ENCODE peak calls at places on chromosomes 3 and 15, in five cellular contexts. One of them, this sample, is unnamed.

GRCh38 chr3:4824948-4825325 is 154.3 kb upstream of the BHLHE40 start:
- DNase-seq in caudate nucleus: no peak
- DNase-seq in right cardiac atrium: no peak
- DNase-seq in activated naive CD8-positive, alpha-beta T cell treated with anti-CD3 and anti-CD28 coated beads, Interleukin-2, amount 50 U/mL, for 24 hours: no peak
- DNase-seq in cardiac fibroblast: peak
- DNase-seq in this sample: no peak

GRCh38 chr3:185150561-185150960 is 2.3 kb downstream of the C3orf70 start:
- DNase-seq in caudate nucleus: no peak
- DNase-seq in right cardiac atrium: no peak
- DNase-seq in activated naive CD8-positive, alpha-beta T cell treated with anti-CD3 and anti-CD28 coated beads, Interleukin-2, amount 50 U/mL, for 24 hours: no peak
- DNase-seq in cardiac fibroblast: no peak
- DNase-seq in this sample: no peak

GRCh38 chr15:74621936-74622335 is 6.3 kb downstream of the CLK3 start:
- DNase-seq in caudate nucleus: peak
- DNase-seq in right cardiac atrium: peak
- DNase-seq in activated naive CD8-positive, alpha-beta T cell treated with anti-CD3 and anti-CD28 coated beads, Interleukin-2, amount 50 U/mL, for 24 hours: no peak
- DNase-seq in cardiac fibroblast: no peak
- DNase-seq in this sample: no peak

GRCh38 chr3:152550284-152550683 is 281.6 kb downstream of the MBNL1 start:
- DNase-seq in caudate nucleus: no peak
- DNase-seq in right cardiac atrium: no peak
- DNase-seq in activated naive CD8-positive, alpha-beta T cell treated with anti-CD3 and anti-CD28 coated beads, Interleukin-2, amount 50 U/mL, for 24 hours: no peak
- DNase-seq in cardiac fibroblast: no peak
- DNase-seq in this sample: no peak

GRCh38 chr3:183844606-183845005 is 19.2 kb upstream of the MAP6D1 start:
- DNase-seq in caudate nucleus: no peak
- DNase-seq in right cardiac atrium: no peak
- DNase-seq in activated naive CD8-positive, alpha-beta T cell treated with anti-CD3 and anti-CD28 coated beads, Interleukin-2, amount 50 U/mL, for 24 hours: no peak
- DNase-seq in cardiac fibroblast: peak
- DNase-seq in this sample: no peak

GRCh38 chr3:11555823-11556222 is 87.9 kb downstream of the VGLL4 start:
- DNase-seq in caudate nucleus: no peak
- DNase-seq in right cardiac atrium: no peak
- DNase-seq in activated naive CD8-positive, alpha-beta T cell treated with anti-CD3 and anti-CD28 coated beads, Interleukin-2, amount 50 U/mL, for 24 hours: no peak
- DNase-seq in cardiac fibroblast: no peak
- DNase-seq in this sample: no peak

GRCh38 chr3:109773006-109773405 is 435.7 kb upstream of the DPPA4 start:
- DNase-seq in caudate nucleus: no peak
- DNase-seq in right cardiac atrium: no peak
- DNase-seq in activated naive CD8-positive, alpha-beta T cell treated with anti-CD3 and anti-CD28 coated beads, Interleukin-2, amount 50 U/mL, for 24 hours: no peak
- DNase-seq in cardiac fibroblast: no peak
- DNase-seq in this sample: no peak

GRCh38 chr3:78977073-78977472 is 790.7 kb downstream of the ROBO1 start:
- DNase-seq in caudate nucleus: no peak
- DNase-seq in right cardiac atrium: no peak
- DNase-seq in activated naive CD8-positive, alpha-beta T cell treated with anti-CD3 and anti-CD28 coated beads, Interleukin-2, amount 50 U/mL, for 24 hours: no peak
- DNase-seq in cardiac fibroblast: no peak
- DNase-seq in this sample: no peak

GRCh38 chr15:77821188-77821958 is 188.7 kb upstream of the LINGO1 start:
- DNase-seq in caudate nucleus: peak
- DNase-seq in right cardiac atrium: peak
- DNase-seq in activated naive CD8-positive, alpha-beta T cell treated with anti-CD3 and anti-CD28 coated beads, Interleukin-2, amount 50 U/mL, for 24 hours: peak
- DNase-seq in cardiac fibroblast: peak
- DNase-seq in this sample: peak

GRCh38 chr3:152193673-152194267 is 75.0 kb upstream of the MBNL1 start:
- DNase-seq in caudate nucleus: no peak
- DNase-seq in right cardiac atrium: no peak
- DNase-seq in activated naive CD8-positive, alpha-beta T cell treated with anti-CD3 and anti-CD28 coated beads, Interleukin-2, amount 50 U/mL, for 24 hours: peak
- DNase-seq in cardiac fibroblast: no peak
- DNase-seq in this sample: no peak

GRCh38 chr3:98032881-98033280 is 2.2 kb downstream of the GABRR3 start:
- DNase-seq in caudate nucleus: no peak
- DNase-seq in right cardiac atrium: no peak
- DNase-seq in activated naive CD8-positive, alpha-beta T cell treated with anti-CD3 and anti-CD28 coated beads, Interleukin-2, amount 50 U/mL, for 24 hours: no peak
- DNase-seq in cardiac fibroblast: no peak
- DNase-seq in this sample: no peak

GRCh38 chr3:111471851-111472250 is 70.1 kb upstream of the CD96 start:
- DNase-seq in caudate nucleus: no peak
- DNase-seq in right cardiac atrium: no peak
- DNase-seq in activated naive CD8-positive, alpha-beta T cell treated with anti-CD3 and anti-CD28 coated beads, Interleukin-2, amount 50 U/mL, for 24 hours: no peak
- DNase-seq in cardiac fibroblast: peak
- DNase-seq in this sample: no peak

GRCh38 chr15:39672666-39673065 is 91.8 kb downstream of the THBS1 start:
- DNase-seq in caudate nucleus: no peak
- DNase-seq in right cardiac atrium: no peak
- DNase-seq in activated naive CD8-positive, alpha-beta T cell treated with anti-CD3 and anti-CD28 coated beads, Interleukin-2, amount 50 U/mL, for 24 hours: no peak
- DNase-seq in cardiac fibroblast: no peak
- DNase-seq in this sample: no peak

GRCh38 chr3:129558772-129559564 is 16.0 kb downstream of the H1-8 start:
- DNase-seq in caudate nucleus: no peak
- DNase-seq in right cardiac atrium: peak
- DNase-seq in activated naive CD8-positive, alpha-beta T cell treated with anti-CD3 and anti-CD28 coated beads, Interleukin-2, amount 50 U/mL, for 24 hours: no peak
- DNase-seq in cardiac fibroblast: peak
- DNase-seq in this sample: peak

GRCh38 chr15:33618300-33618699 is 307.5 kb downstream of the RYR3 start:
- DNase-seq in caudate nucleus: no peak
- DNase-seq in right cardiac atrium: no peak
- DNase-seq in activated naive CD8-positive, alpha-beta T cell treated with anti-CD3 and anti-CD28 coated beads, Interleukin-2, amount 50 U/mL, for 24 hours: no peak
- DNase-seq in cardiac fibroblast: no peak
- DNase-seq in this sample: no peak

GRCh38 chr3:146163584-146163983 is 2.6 kb upstream of the PLOD2 start:
- DNase-seq in caudate nucleus: no peak
- DNase-seq in right cardiac atrium: no peak
- DNase-seq in activated naive CD8-positive, alpha-beta T cell treated with anti-CD3 and anti-CD28 coated beads, Interleukin-2, amount 50 U/mL, for 24 hours: no peak
- DNase-seq in cardiac fibroblast: peak
- DNase-seq in this sample: no peak

GRCh38 chr3:22908974-22909507 is 294.1 kb upstream of the UBE2E2 start:
- DNase-seq in caudate nucleus: no peak
- DNase-seq in right cardiac atrium: no peak
- DNase-seq in activated naive CD8-positive, alpha-beta T cell treated with anti-CD3 and anti-CD28 coated beads, Interleukin-2, amount 50 U/mL, for 24 hours: no peak
- DNase-seq in cardiac fibroblast: no peak
- DNase-seq in this sample: no peak

GRCh38 chr3:27900316-27900715 is 178.2 kb upstream of the EOMES start:
- DNase-seq in caudate nucleus: no peak
- DNase-seq in right cardiac atrium: no peak
- DNase-seq in activated naive CD8-positive, alpha-beta T cell treated with anti-CD3 and anti-CD28 coated beads, Interleukin-2, amount 50 U/mL, for 24 hours: peak
- DNase-seq in cardiac fibroblast: no peak
- DNase-seq in this sample: no peak

GRCh38 chr3:4776399-4776979 is 202.7 kb upstream of the BHLHE40 start:
- DNase-seq in caudate nucleus: no peak
- DNase-seq in right cardiac atrium: no peak
- DNase-seq in activated naive CD8-positive, alpha-beta T cell treated with anti-CD3 and anti-CD28 coated beads, Interleukin-2, amount 50 U/mL, for 24 hours: no peak
- DNase-seq in cardiac fibroblast: no peak
- DNase-seq in this sample: no peak

GRCh38 chr15:95325763-95326688 is 1004.5 kb upstream of the NR2F2 start:
- DNase-seq in caudate nucleus: no peak
- DNase-seq in right cardiac atrium: no peak
- DNase-seq in activated naive CD8-positive, alpha-beta T cell treated with anti-CD3 and anti-CD28 coated beads, Interleukin-2, amount 50 U/mL, for 24 hours: no peak
- DNase-seq in cardiac fibroblast: peak
- DNase-seq in this sample: no peak

GRCh38 chr3:134374791-134375541 is 719 bp upstream of the AMOTL2 start:
- DNase-seq in caudate nucleus: no peak
- DNase-seq in right cardiac atrium: peak
- DNase-seq in activated naive CD8-positive, alpha-beta T cell treated with anti-CD3 and anti-CD28 coated beads, Interleukin-2, amount 50 U/mL, for 24 hours: no peak
- DNase-seq in cardiac fibroblast: no peak
- DNase-seq in this sample: peak

GRCh38 chr15:62875626-62876021 is 166.9 kb upstream of the TPM1 start:
- DNase-seq in caudate nucleus: no peak
- DNase-seq in right cardiac atrium: no peak
- DNase-seq in activated naive CD8-positive, alpha-beta T cell treated with anti-CD3 and anti-CD28 coated beads, Interleukin-2, amount 50 U/mL, for 24 hours: no peak
- DNase-seq in cardiac fibroblast: no peak
- DNase-seq in this sample: no peak

GRCh38 chr3:53166781-53167291 is 5.8 kb downstream of the PRKCD start:
- DNase-seq in caudate nucleus: no peak
- DNase-seq in right cardiac atrium: peak
- DNase-seq in activated naive CD8-positive, alpha-beta T cell treated with anti-CD3 and anti-CD28 coated beads, Interleukin-2, amount 50 U/mL, for 24 hours: no peak
- DNase-seq in cardiac fibroblast: peak
- DNase-seq in this sample: peak

GRCh38 chr3:178583963-178584575 is 47.8 kb downstream of the KCNMB2 start:
- DNase-seq in caudate nucleus: no peak
- DNase-seq in right cardiac atrium: no peak
- DNase-seq in activated naive CD8-positive, alpha-beta T cell treated with anti-CD3 and anti-CD28 coated beads, Interleukin-2, amount 50 U/mL, for 24 hours: no peak
- DNase-seq in cardiac fibroblast: no peak
- DNase-seq in this sample: no peak

GRCh38 chr3:134337511-134338200 is 36.6 kb downstream of the AMOTL2 start:
- DNase-seq in caudate nucleus: no peak
- DNase-seq in right cardiac atrium: no peak
- DNase-seq in activated naive CD8-positive, alpha-beta T cell treated with anti-CD3 and anti-CD28 coated beads, Interleukin-2, amount 50 U/mL, for 24 hours: no peak
- DNase-seq in cardiac fibroblast: no peak
- DNase-seq in this sample: no peak

GRCh38 chr3:32056559-32057290 is 49.7 kb upstream of the GPD1L start:
- DNase-seq in caudate nucleus: no peak
- DNase-seq in right cardiac atrium: no peak
- DNase-seq in activated naive CD8-positive, alpha-beta T cell treated with anti-CD3 and anti-CD28 coated beads, Interleukin-2, amount 50 U/mL, for 24 hours: no peak
- DNase-seq in cardiac fibroblast: no peak
- DNase-seq in this sample: no peak

GRCh38 chr15:42158941-42159340 is 2.5 kb upstream of the PLA2G4F start:
- DNase-seq in caudate nucleus: no peak
- DNase-seq in right cardiac atrium: no peak
- DNase-seq in activated naive CD8-positive, alpha-beta T cell treated with anti-CD3 and anti-CD28 coated beads, Interleukin-2, amount 50 U/mL, for 24 hours: no peak
- DNase-seq in cardiac fibroblast: no peak
- DNase-seq in this sample: no peak

GRCh38 chr3:23575697-23576096 is 230.1 kb upstream of the UBE2E1 start:
- DNase-seq in caudate nucleus: no peak
- DNase-seq in right cardiac atrium: no peak
- DNase-seq in activated naive CD8-positive, alpha-beta T cell treated with anti-CD3 and anti-CD28 coated beads, Interleukin-2, amount 50 U/mL, for 24 hours: no peak
- DNase-seq in cardiac fibroblast: peak
- DNase-seq in this sample: no peak

GRCh38 chr3:47473391-47473790 is 2.4 kb downstream of the SCAP start:
- DNase-seq in caudate nucleus: no peak
- DNase-seq in right cardiac atrium: no peak
- DNase-seq in activated naive CD8-positive, alpha-beta T cell treated with anti-CD3 and anti-CD28 coated beads, Interleukin-2, amount 50 U/mL, for 24 hours: no peak
- DNase-seq in cardiac fibroblast: no peak
- DNase-seq in this sample: no peak